ENCODE peak calls at places on chromosomes 12 and 14, in seven cellular contexts. One of them, this sample, is unnamed.
A peak's percentile ranks its signal among the peaks of the same experiment; 100 is the strongest.

GRCh38 chr12:69061574-69061973 is 128.6 kb upstream of the CPM start:
- DNase-seq in neural progenitor cell: no peak
- DNase-seq in hepatocyte: no peak
- DNase-seq in sigmoid colon: no peak
- DNase-seq in body of pancreas: peak; percentile 19
- DNase-seq in mammary epithelial cell: no peak
- DNase-seq in upper lobe of right lung: no peak
- DNase-seq in this sample: no peak

GRCh38 chr14:96166475-96167223 is 38.0 kb upstream of the BDKRB2 start:
- DNase-seq in upper lobe of right lung: no peak
- DNase-seq in sigmoid colon: peak; percentile 25
- DNase-seq in mammary epithelial cell: no peak
- DNase-seq in hepatocyte: peak; percentile 0
- DNase-seq in neural progenitor cell: no peak
- DNase-seq in body of pancreas: no peak
- DNase-seq in this sample: peak; percentile 37

GRCh38 chr12:1914116-1914911 is 4.1 kb downstream of the CACNA2D4 start:
- DNase-seq in mammary epithelial cell: no peak
- DNase-seq in body of pancreas: no peak
- DNase-seq in hepatocyte: no peak
- DNase-seq in neural progenitor cell: no peak
- DNase-seq in upper lobe of right lung: no peak
- DNase-seq in sigmoid colon: peak; percentile 50
- DNase-seq in this sample: no peak

GRCh38 chr12:20415013-20415412 is 46.7 kb downstream of the PDE3A start:
- DNase-seq in neural progenitor cell: no peak
- DNase-seq in body of pancreas: peak; percentile 18
- DNase-seq in hepatocyte: no peak
- DNase-seq in mammary epithelial cell: no peak
- DNase-seq in sigmoid colon: no peak
- DNase-seq in upper lobe of right lung: no peak
- DNase-seq in this sample: no peak

GRCh38 chr12:57145460-57146059 is 1.9 kb downstream of the LRP1-AS start:
- DNase-seq in upper lobe of right lung: no peak
- DNase-seq in body of pancreas: no peak
- DNase-seq in mammary epithelial cell: no peak
- DNase-seq in neural progenitor cell: no peak
- DNase-seq in sigmoid colon: no peak
- DNase-seq in hepatocyte: no peak
- DNase-seq in this sample: no peak

GRCh38 chr14:96508900-96509299 is 6.7 kb downstream of the PAPOLA start:
- DNase-seq in mammary epithelial cell: no peak
- DNase-seq in hepatocyte: no peak
- DNase-seq in body of pancreas: no peak
- DNase-seq in sigmoid colon: no peak
- DNase-seq in neural progenitor cell: no peak
- DNase-seq in upper lobe of right lung: no peak
- DNase-seq in this sample: no peak

GRCh38 chr12:45730842-45731336 is 1.4 kb downstream of the ARID2 start:
- DNase-seq in body of pancreas: no peak
- DNase-seq in sigmoid colon: no peak
- DNase-seq in mammary epithelial cell: peak; percentile 33
- DNase-seq in hepatocyte: no peak
- DNase-seq in upper lobe of right lung: no peak
- DNase-seq in neural progenitor cell: no peak
- DNase-seq in this sample: no peak

GRCh38 chr12:122602456-122602855 is 75.4 kb downstream of the KNTC1 start:
- DNase-seq in hepatocyte: no peak
- DNase-seq in upper lobe of right lung: no peak
- DNase-seq in body of pancreas: no peak
- DNase-seq in neural progenitor cell: no peak
- DNase-seq in mammary epithelial cell: peak; percentile 9
- DNase-seq in sigmoid colon: no peak
- DNase-seq in this sample: no peak

GRCh38 chr12:130872179-130873096 is 572 bp downstream of the RAN start:
- DNase-seq in mammary epithelial cell: peak; percentile 27
- DNase-seq in body of pancreas: peak; percentile 38
- DNase-seq in neural progenitor cell: peak; percentile 71
- DNase-seq in sigmoid colon: peak; percentile 66
- DNase-seq in hepatocyte: peak; percentile 77
- DNase-seq in upper lobe of right lung: peak; percentile 80
- DNase-seq in this sample: no peak

GRCh38 chr12:104583311-104583710 is 126.6 kb downstream of the CHST11 start:
- DNase-seq in neural progenitor cell: no peak
- DNase-seq in sigmoid colon: no peak
- DNase-seq in upper lobe of right lung: no peak
- DNase-seq in mammary epithelial cell: no peak
- DNase-seq in hepatocyte: no peak
- DNase-seq in body of pancreas: no peak
- DNase-seq in this sample: no peak

GRCh38 chr12:58955849-58956248 is 35.5 kb upstream of the LRIG3 start:
- DNase-seq in neural progenitor cell: peak; percentile 38
- DNase-seq in hepatocyte: no peak
- DNase-seq in mammary epithelial cell: no peak
- DNase-seq in body of pancreas: no peak
- DNase-seq in sigmoid colon: no peak
- DNase-seq in upper lobe of right lung: no peak
- DNase-seq in this sample: no peak

GRCh38 chr12:12442548-12443071 is 85.7 kb downstream of the BORCS5 start:
- DNase-seq in hepatocyte: peak; percentile 76
- DNase-seq in sigmoid colon: no peak
- DNase-seq in body of pancreas: no peak
- DNase-seq in upper lobe of right lung: no peak
- DNase-seq in mammary epithelial cell: peak; percentile 54
- DNase-seq in neural progenitor cell: no peak
- DNase-seq in this sample: no peak

GRCh38 chr12:3603576-3603975 is 112.6 kb downstream of the PRMT8 start:
- DNase-seq in body of pancreas: no peak
- DNase-seq in mammary epithelial cell: no peak
- DNase-seq in upper lobe of right lung: peak; percentile 43
- DNase-seq in hepatocyte: no peak
- DNase-seq in sigmoid colon: peak; percentile 40
- DNase-seq in neural progenitor cell: peak; percentile 23
- DNase-seq in this sample: no peak

GRCh38 chr12:120301962-120302815 is at the start of gene SIRT4:
- DNase-seq in hepatocyte: peak; percentile 95
- DNase-seq in sigmoid colon: peak; percentile 92
- DNase-seq in body of pancreas: peak; percentile 94
- DNase-seq in upper lobe of right lung: peak; percentile 89
- DNase-seq in neural progenitor cell: peak; percentile 94
- DNase-seq in mammary epithelial cell: peak; percentile 90
- DNase-seq in this sample: peak; percentile 83

GRCh38 chr12:20624718-20625117 is 70.4 kb upstream of the SLCO1C1 start:
- DNase-seq in sigmoid colon: no peak
- DNase-seq in upper lobe of right lung: no peak
- DNase-seq in neural progenitor cell: peak; percentile 63
- DNase-seq in hepatocyte: peak; percentile 33
- DNase-seq in body of pancreas: no peak
- DNase-seq in mammary epithelial cell: no peak
- DNase-seq in this sample: no peak

GRCh38 chr14:93939304-93940229 is 12.4 kb downstream of the FAM181A start:
- DNase-seq in body of pancreas: peak; percentile 88
- DNase-seq in upper lobe of right lung: peak; percentile 91
- DNase-seq in mammary epithelial cell: peak; percentile 71
- DNase-seq in hepatocyte: peak; percentile 90
- DNase-seq in neural progenitor cell: peak; percentile 93
- DNase-seq in sigmoid colon: peak; percentile 91
- DNase-seq in this sample: no peak

GRCh38 chr14:22925513-22925912 is 3.7 kb downstream of the PRMT5 start:
- DNase-seq in mammary epithelial cell: no peak
- DNase-seq in sigmoid colon: no peak
- DNase-seq in hepatocyte: no peak
- DNase-seq in upper lobe of right lung: no peak
- DNase-seq in neural progenitor cell: no peak
- DNase-seq in body of pancreas: no peak
- DNase-seq in this sample: no peak

GRCh38 chr12:457676-458075 is 2.1 kb upstream of the B4GALNT3 start:
- DNase-seq in hepatocyte: no peak
- DNase-seq in body of pancreas: no peak
- DNase-seq in sigmoid colon: no peak
- DNase-seq in neural progenitor cell: no peak
- DNase-seq in upper lobe of right lung: no peak
- DNase-seq in mammary epithelial cell: no peak
- DNase-seq in this sample: no peak

GRCh38 chr12:459430-460258 is at the start of gene B4GALNT3:
- DNase-seq in sigmoid colon: no peak
- DNase-seq in body of pancreas: peak; percentile 74
- DNase-seq in hepatocyte: peak; percentile 79
- DNase-seq in mammary epithelial cell: peak; percentile 54
- DNase-seq in upper lobe of right lung: peak; percentile 89
- DNase-seq in neural progenitor cell: peak; percentile 86
- DNase-seq in this sample: no peak

GRCh38 chr12:460301-461230 is 827 bp downstream of the B4GALNT3 start:
- DNase-seq in hepatocyte: peak; percentile 48
- DNase-seq in neural progenitor cell: peak; percentile 57
- DNase-seq in body of pancreas: peak; percentile 46
- DNase-seq in upper lobe of right lung: peak; percentile 74
- DNase-seq in mammary epithelial cell: peak; percentile 14
- DNase-seq in sigmoid colon: no peak
- DNase-seq in this sample: no peak

GRCh38 chr12:461425-461824 is 1.7 kb downstream of the B4GALNT3 start:
- DNase-seq in body of pancreas: no peak
- DNase-seq in upper lobe of right lung: no peak
- DNase-seq in mammary epithelial cell: no peak
- DNase-seq in sigmoid colon: no peak
- DNase-seq in neural progenitor cell: no peak
- DNase-seq in hepatocyte: peak; percentile 56
- DNase-seq in this sample: no peak

GRCh38 chr12:459050-459429 is 699 bp upstream of the B4GALNT3 start:
- DNase-seq in body of pancreas: no peak
- DNase-seq in mammary epithelial cell: no peak
- DNase-seq in upper lobe of right lung: no peak
- DNase-seq in sigmoid colon: no peak
- DNase-seq in neural progenitor cell: no peak
- DNase-seq in hepatocyte: no peak
- DNase-seq in this sample: no peak
- H3K4me3 ChIP-seq in body of pancreas: no peak overlapping the region
- H3K4me3 ChIP-seq in mammary epithelial cell: peak overlapping the region; percentile 36
- H3K4me3 ChIP-seq in upper lobe of right lung: peak overlapping the region; percentile 55
- H3K4me3 ChIP-seq in sigmoid colon: peak overlapping the region; percentile 30
- H3K4me3 ChIP-seq in neural progenitor cell: peak overlapping the region; percentile 85
- H3K4me3 ChIP-seq in hepatocyte: peak overlapping the region; percentile 18
- H3K4me3 ChIP-seq in this sample: peak overlapping the region; percentile 49

DNA sequence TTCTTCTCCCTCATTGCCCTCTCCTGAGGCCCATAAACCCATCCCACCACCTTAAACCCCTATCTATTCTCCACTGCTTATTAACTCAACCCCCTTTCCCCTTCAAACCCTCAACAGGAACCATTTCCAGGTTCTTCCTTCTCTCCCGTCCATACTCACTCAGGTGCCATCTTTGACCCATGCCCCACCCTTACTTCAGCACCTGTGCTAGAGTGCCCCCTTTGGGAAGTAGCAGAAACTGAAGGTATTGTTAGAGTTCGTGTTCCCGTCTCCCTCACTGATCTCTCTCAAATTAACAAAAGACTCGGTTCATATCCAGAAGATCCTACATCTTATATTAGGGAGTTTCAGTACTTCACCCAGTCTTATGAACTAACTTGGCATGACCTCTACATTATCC is 86.6 kb downstream of the TMTC3 start:
- DNase-seq in mammary epithelial cell: no peak
- DNase-seq in hepatocyte: no peak
- DNase-seq in body of pancreas: no peak
- DNase-seq in sigmoid colon: no peak
- DNase-seq in upper lobe of right lung: no peak
- DNase-seq in neural progenitor cell: no peak
- DNase-seq in this sample: no peak
- TF ChIP-seq CTCF in mammary epithelial cell: no peak
- TF ChIP-seq CTCF in hepatocyte: no peak
- TF ChIP-seq CTCF in body of pancreas: no peak
- TF ChIP-seq CTCF in sigmoid colon: no peak
- TF ChIP-seq CTCF in upper lobe of right lung: no peak
- TF ChIP-seq CTCF in neural progenitor cell: no peak
- TF ChIP-seq CTCF in this sample: no peak

GRCh38 chr12:14768823-14769405 is 34.4 kb downstream of the WBP11 start:
- DNase-seq in body of pancreas: peak; percentile 64
- DNase-seq in mammary epithelial cell: peak; percentile 29
- DNase-seq in neural progenitor cell: peak; percentile 26
- DNase-seq in upper lobe of right lung: no peak
- DNase-seq in sigmoid colon: peak; percentile 65
- DNase-seq in hepatocyte: peak; percentile 43
- DNase-seq in this sample: no peak
- H3K27ac ChIP-seq in body of pancreas: peak overlapping the region; percentile 97
- H3K27ac ChIP-seq in mammary epithelial cell: peak overlapping the region; percentile 90
- H3K27ac ChIP-seq in neural progenitor cell: no peak overlapping the region
- H3K27ac ChIP-seq in upper lobe of right lung: peak overlapping the region; percentile 99
- H3K27ac ChIP-seq in sigmoid colon: peak overlapping the region; percentile 88
- H3K27ac ChIP-seq in hepatocyte: peak overlapping the region; percentile 90
- H3K27ac ChIP-seq in this sample: peak overlapping the region; percentile 82

GRCh38 chr12:92602476-92602875 is 100.3 kb upstream of the PLEKHG7 start:
- DNase-seq in neural progenitor cell: no peak
- DNase-seq in body of pancreas: no peak
- DNase-seq in hepatocyte: peak; percentile 31
- DNase-seq in upper lobe of right lung: no peak
- DNase-seq in mammary epithelial cell: peak; percentile 98
- DNase-seq in sigmoid colon: no peak
- DNase-seq in this sample: no peak
- H3K4me3 ChIP-seq in neural progenitor cell: no peak overlapping the region
- H3K4me3 ChIP-seq in body of pancreas: no peak overlapping the region
- H3K4me3 ChIP-seq in hepatocyte: no peak overlapping the region
- H3K4me3 ChIP-seq in upper lobe of right lung: no peak overlapping the region
- H3K4me3 ChIP-seq in mammary epithelial cell: no peak overlapping the region
- H3K4me3 ChIP-seq in sigmoid colon: no peak overlapping the region
- H3K4me3 ChIP-seq in this sample: no peak overlapping the region

GRCh38 chr12:27123642-27124041 is 41.3 kb upstream of the C12orf71 start:
- DNase-seq in mammary epithelial cell: peak; percentile 21
- DNase-seq in neural progenitor cell: peak; percentile 14
- DNase-seq in body of pancreas: no peak
- DNase-seq in upper lobe of right lung: no peak
- DNase-seq in sigmoid colon: no peak
- DNase-seq in hepatocyte: no peak
- DNase-seq in this sample: no peak
- TF ChIP-seq CTCF in mammary epithelial cell: peak; percentile 52
- TF ChIP-seq CTCF in neural progenitor cell: peak; percentile 42
- TF ChIP-seq CTCF in body of pancreas: peak; percentile 17
- TF ChIP-seq CTCF in upper lobe of right lung: peak; percentile 28
- TF ChIP-seq CTCF in sigmoid colon: no peak
- TF ChIP-seq CTCF in hepatocyte: peak; percentile 21
- TF ChIP-seq CTCF in this sample: peak; percentile 43

GRCh38 chr12:51388826-51389225 is 2.4 kb downstream of the GALNT6 start:
- DNase-seq in sigmoid colon: no peak
- DNase-seq in hepatocyte: no peak
- DNase-seq in body of pancreas: no peak
- DNase-seq in neural progenitor cell: no peak
- DNase-seq in mammary epithelial cell: no peak
- DNase-seq in upper lobe of right lung: no peak
- DNase-seq in this sample: no peak
- H3K27ac ChIP-seq in sigmoid colon: no peak overlapping the region
- H3K27ac ChIP-seq in hepatocyte: peak overlapping the region; percentile 19
- H3K27ac ChIP-seq in body of pancreas: no peak overlapping the region
- H3K27ac ChIP-seq in neural progenitor cell: no peak overlapping the region
- H3K27ac ChIP-seq in mammary epithelial cell: no peak overlapping the region
- H3K27ac ChIP-seq in upper lobe of right lung: no peak overlapping the region
- H3K27ac ChIP-seq in this sample: peak overlapping the region; percentile 47

DNA sequence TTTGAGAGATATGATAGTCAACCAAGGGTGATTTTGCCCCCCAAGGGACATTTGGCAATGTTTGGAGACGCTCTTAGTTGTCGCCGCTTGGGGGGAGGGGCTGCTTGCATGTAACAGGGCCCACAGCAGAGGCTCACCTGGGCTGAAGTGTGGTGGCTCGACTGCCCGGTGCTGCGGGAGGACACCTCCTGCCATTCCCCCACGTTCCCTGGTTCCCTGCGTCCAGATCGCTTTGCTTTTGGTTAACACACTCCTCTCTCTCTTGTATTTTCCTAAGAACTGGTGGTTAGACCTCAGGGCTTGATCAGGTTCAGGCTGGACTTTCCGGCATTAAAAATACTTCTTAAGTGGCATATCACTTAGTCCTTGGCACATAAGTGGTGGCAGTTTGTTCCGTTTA is 18.9 kb downstream of the PPP2R5C start:
- DNase-seq in hepatocyte: no peak
- DNase-seq in body of pancreas: no peak
- DNase-seq in sigmoid colon: no peak
- DNase-seq in neural progenitor cell: no peak
- DNase-seq in mammary epithelial cell: no peak
- DNase-seq in upper lobe of right lung: peak; percentile 73
- DNase-seq in this sample: peak; percentile 50
- H3K4me3 ChIP-seq in hepatocyte: no peak overlapping the region
- H3K4me3 ChIP-seq in body of pancreas: no peak overlapping the region
- H3K4me3 ChIP-seq in sigmoid colon: no peak overlapping the region
- H3K4me3 ChIP-seq in neural progenitor cell: peak overlapping the region; percentile 71
- H3K4me3 ChIP-seq in mammary epithelial cell: no peak overlapping the region
- H3K4me3 ChIP-seq in upper lobe of right lung: peak overlapping the region; percentile 51
- H3K4me3 ChIP-seq in this sample: no peak overlapping the region

This sample was measured in RWPE2.